ENCODE peak calls at places on chromosomes 2 and 18, in seven cellular contexts. One of them, this sample, is unnamed.

GRCh38 chr2:96250188-96250587 is 15.6 kb downstream of the TMEM127 start:
- DNase-seq in HCT116: no peak
- DNase-seq in lung: no peak
- DNase-seq in CD4-positive, alpha-beta memory T cell: no peak
- DNase-seq in thoracic aorta: no peak
- DNase-seq in heart right ventricle: no peak
- DNase-seq in spleen: no peak
- DNase-seq in this sample: no peak

GRCh38 chr2:45922577-45922988 is 271.1 kb downstream of the PRKCE start:
- DNase-seq in heart right ventricle: peak; percentile 64
- DNase-seq in HCT116: no peak
- DNase-seq in spleen: no peak
- DNase-seq in thoracic aorta: no peak
- DNase-seq in lung: no peak
- DNase-seq in CD4-positive, alpha-beta memory T cell: no peak
- DNase-seq in this sample: no peak

GRCh38 chr2:111186933-111187332 is 66.2 kb downstream of the BCL2L11 start:
- DNase-seq in HCT116: no peak
- DNase-seq in lung: no peak
- DNase-seq in heart right ventricle: no peak
- DNase-seq in thoracic aorta: no peak
- DNase-seq in spleen: no peak
- DNase-seq in CD4-positive, alpha-beta memory T cell: no peak
- DNase-seq in this sample: no peak

GRCh38 chr2:160294339-160294803 is 94.3 kb upstream of the ITGB6 start:
- DNase-seq in lung: peak; percentile 65
- DNase-seq in HCT116: no peak
- DNase-seq in heart right ventricle: no peak
- DNase-seq in CD4-positive, alpha-beta memory T cell: no peak
- DNase-seq in thoracic aorta: no peak
- DNase-seq in spleen: no peak
- DNase-seq in this sample: no peak

GRCh38 chr2:156077041-156077735 is 255.3 kb downstream of the NR4A2 start:
- DNase-seq in heart right ventricle: no peak
- DNase-seq in HCT116: no peak
- DNase-seq in thoracic aorta: no peak
- DNase-seq in lung: no peak
- DNase-seq in spleen: no peak
- DNase-seq in CD4-positive, alpha-beta memory T cell: no peak
- DNase-seq in this sample: no peak

GRCh38 chr2:176997074-176997791 is 215.4 kb upstream of the HNRNPA3 start:
- DNase-seq in lung: no peak
- DNase-seq in spleen: no peak
- DNase-seq in heart right ventricle: no peak
- DNase-seq in HCT116: peak; percentile 80
- DNase-seq in thoracic aorta: no peak
- DNase-seq in CD4-positive, alpha-beta memory T cell: no peak
- DNase-seq in this sample: peak; percentile 67

GRCh38 chr2:121247971-121248370 is 37.0 kb downstream of the TFCP2L1 start:
- DNase-seq in HCT116: no peak
- DNase-seq in thoracic aorta: no peak
- DNase-seq in spleen: peak; percentile 34
- DNase-seq in lung: no peak
- DNase-seq in heart right ventricle: no peak
- DNase-seq in CD4-positive, alpha-beta memory T cell: no peak
- DNase-seq in this sample: no peak

GRCh38 chr2:237159006-237159897 is 73.6 kb downstream of the COPS8 start:
- DNase-seq in lung: no peak
- DNase-seq in spleen: no peak
- DNase-seq in thoracic aorta: no peak
- DNase-seq in heart right ventricle: peak; percentile 38
- DNase-seq in HCT116: no peak
- DNase-seq in CD4-positive, alpha-beta memory T cell: no peak
- DNase-seq in this sample: no peak

GRCh38 chr2:16051046-16051489 is 110.7 kb downstream of the MYCN start:
- DNase-seq in heart right ventricle: no peak
- DNase-seq in HCT116: no peak
- DNase-seq in lung: no peak
- DNase-seq in CD4-positive, alpha-beta memory T cell: no peak
- DNase-seq in spleen: no peak
- DNase-seq in thoracic aorta: no peak
- DNase-seq in this sample: no peak

GRCh38 chr2:25443766-25444165 is 102.0 kb upstream of the DNMT3A start:
- DNase-seq in heart right ventricle: no peak
- DNase-seq in thoracic aorta: no peak
- DNase-seq in lung: no peak
- DNase-seq in HCT116: no peak
- DNase-seq in spleen: no peak
- DNase-seq in CD4-positive, alpha-beta memory T cell: no peak
- DNase-seq in this sample: no peak

GRCh38 chr18:29147944-29148343 is 971.0 kb upstream of the CDH2 start:
- DNase-seq in spleen: no peak
- DNase-seq in thoracic aorta: no peak
- DNase-seq in heart right ventricle: no peak
- DNase-seq in lung: no peak
- DNase-seq in HCT116: no peak
- DNase-seq in CD4-positive, alpha-beta memory T cell: no peak
- DNase-seq in this sample: peak; percentile 29
- H3K27ac ChIP-seq in spleen: no peak overlapping the region
- H3K27ac ChIP-seq in thoracic aorta: no peak overlapping the region
- H3K27ac ChIP-seq in heart right ventricle: no peak overlapping the region
- H3K27ac ChIP-seq in lung: no peak overlapping the region
- H3K27ac ChIP-seq in HCT116: no peak overlapping the region
- H3K27ac ChIP-seq in CD4-positive, alpha-beta memory T cell: no peak overlapping the region
- H3K27ac ChIP-seq in this sample: no peak overlapping the region

DNA sequence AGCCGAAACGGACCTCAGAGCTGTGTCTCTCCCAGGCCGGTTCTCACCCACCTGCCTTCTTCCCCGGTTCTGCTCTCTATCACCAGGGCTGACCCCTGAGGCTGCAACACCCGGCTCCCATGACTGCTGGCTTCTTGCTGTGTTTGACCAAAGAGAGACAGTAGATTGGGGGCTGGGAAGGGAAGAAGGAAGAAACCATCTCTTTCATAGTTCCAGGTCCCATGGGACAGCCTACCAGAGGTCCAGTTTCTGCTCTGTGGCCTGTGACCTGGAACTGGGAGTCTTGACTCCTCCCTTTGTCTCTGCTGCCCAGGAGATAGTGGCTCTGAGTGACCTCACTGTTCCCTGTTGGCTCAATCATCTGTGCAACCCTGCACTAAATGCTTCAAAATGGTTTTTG is 38.1 kb downstream of the ALPK2 start:
- DNase-seq in CD4-positive, alpha-beta memory T cell: no peak
- DNase-seq in heart right ventricle: no peak
- DNase-seq in spleen: no peak
- DNase-seq in thoracic aorta: no peak
- DNase-seq in HCT116: no peak
- DNase-seq in lung: no peak
- DNase-seq in this sample: no peak
- H3K27ac ChIP-seq in CD4-positive, alpha-beta memory T cell: no peak overlapping the region
- H3K27ac ChIP-seq in heart right ventricle: peak overlapping the region; percentile 84
- H3K27ac ChIP-seq in spleen: no peak overlapping the region
- H3K27ac ChIP-seq in thoracic aorta: no peak overlapping the region
- H3K27ac ChIP-seq in HCT116: no peak overlapping the region
- H3K27ac ChIP-seq in lung: peak overlapping the region; percentile 55
- H3K27ac ChIP-seq in this sample: no peak overlapping the region

GRCh38 chr2:227627769-227628168 is 10.5 kb downstream of the SCYGR4 start:
- DNase-seq in thoracic aorta: no peak
- DNase-seq in CD4-positive, alpha-beta memory T cell: no peak
- DNase-seq in HCT116: no peak
- DNase-seq in lung: no peak
- DNase-seq in spleen: no peak
- DNase-seq in heart right ventricle: no peak
- DNase-seq in this sample: no peak

GRCh38 chr2:227625420-227625819 is 8.1 kb downstream of the SCYGR4 start:
- DNase-seq in CD4-positive, alpha-beta memory T cell: no peak
- DNase-seq in HCT116: no peak
- DNase-seq in heart right ventricle: no peak
- DNase-seq in spleen: no peak
- DNase-seq in lung: no peak
- DNase-seq in thoracic aorta: no peak
- DNase-seq in this sample: no peak

GRCh38 chr2:227626580-227627151 is 9.4 kb downstream of the SCYGR4 start:
- DNase-seq in thoracic aorta: no peak
- DNase-seq in spleen: no peak
- DNase-seq in CD4-positive, alpha-beta memory T cell: no peak
- DNase-seq in lung: no peak
- DNase-seq in heart right ventricle: no peak
- DNase-seq in HCT116: no peak
- DNase-seq in this sample: no peak

GRCh38 chr2:227617316-227618250 is at the start of gene SCYGR4:
- DNase-seq in lung: no peak
- DNase-seq in heart right ventricle: no peak
- DNase-seq in spleen: no peak
- DNase-seq in HCT116: no peak
- DNase-seq in thoracic aorta: no peak
- DNase-seq in CD4-positive, alpha-beta memory T cell: no peak
- DNase-seq in this sample: no peak

GRCh38 chr2:227623225-227623624 is 5.9 kb downstream of the SCYGR4 start:
- DNase-seq in lung: no peak
- DNase-seq in spleen: no peak
- DNase-seq in thoracic aorta: no peak
- DNase-seq in HCT116: no peak
- DNase-seq in CD4-positive, alpha-beta memory T cell: no peak
- DNase-seq in heart right ventricle: no peak
- DNase-seq in this sample: peak; percentile 6
- H3K27ac ChIP-seq in lung: no peak overlapping the region
- H3K27ac ChIP-seq in spleen: no peak overlapping the region
- H3K27ac ChIP-seq in thoracic aorta: no peak overlapping the region
- H3K27ac ChIP-seq in HCT116: no peak overlapping the region
- H3K27ac ChIP-seq in CD4-positive, alpha-beta memory T cell: no peak overlapping the region
- H3K27ac ChIP-seq in heart right ventricle: no peak overlapping the region
- H3K27ac ChIP-seq in this sample: peak overlapping the region; percentile 47

GRCh38 chr2:190318514-190318913 is 1.1 kb downstream of the HIBCH start:
- DNase-seq in CD4-positive, alpha-beta memory T cell: no peak
- DNase-seq in heart right ventricle: no peak
- DNase-seq in spleen: no peak
- DNase-seq in thoracic aorta: no peak
- DNase-seq in lung: no peak
- DNase-seq in HCT116: no peak
- DNase-seq in this sample: no peak
- H3K27ac ChIP-seq in CD4-positive, alpha-beta memory T cell: peak overlapping the region; percentile 77
- H3K27ac ChIP-seq in heart right ventricle: no peak overlapping the region
- H3K27ac ChIP-seq in spleen: peak overlapping the region; percentile 93
- H3K27ac ChIP-seq in thoracic aorta: peak overlapping the region; percentile 75
- H3K27ac ChIP-seq in lung: no peak overlapping the region
- H3K27ac ChIP-seq in HCT116: no peak overlapping the region
- H3K27ac ChIP-seq in this sample: peak overlapping the region; percentile 55

GRCh38 chr2:40434638-40435296 is 17.1 kb downstream of the SLC8A1 start:
- DNase-seq in spleen: no peak
- DNase-seq in CD4-positive, alpha-beta memory T cell: no peak
- DNase-seq in heart right ventricle: no peak
- DNase-seq in HCT116: peak; percentile 80
- DNase-seq in thoracic aorta: peak; percentile 39
- DNase-seq in lung: no peak
- DNase-seq in this sample: peak; percentile 59
- H3K27ac ChIP-seq in spleen: no peak overlapping the region
- H3K27ac ChIP-seq in CD4-positive, alpha-beta memory T cell: no peak overlapping the region
- H3K27ac ChIP-seq in heart right ventricle: peak overlapping the region; percentile 42
- H3K27ac ChIP-seq in HCT116: peak overlapping the region; percentile 36
- H3K27ac ChIP-seq in thoracic aorta: peak overlapping the region; percentile 80
- H3K27ac ChIP-seq in lung: peak overlapping the region; percentile 53
- H3K27ac ChIP-seq in this sample: peak overlapping the region; percentile 83

GRCh38 chr18:43656547-43656946 is 379.3 kb upstream of the SYT4 start:
- DNase-seq in heart right ventricle: no peak
- DNase-seq in lung: no peak
- DNase-seq in thoracic aorta: no peak
- DNase-seq in spleen: no peak
- DNase-seq in CD4-positive, alpha-beta memory T cell: no peak
- DNase-seq in HCT116: no peak
- DNase-seq in this sample: no peak
- H3K27ac ChIP-seq in heart right ventricle: no peak overlapping the region
- H3K27ac ChIP-seq in lung: no peak overlapping the region
- H3K27ac ChIP-seq in thoracic aorta: no peak overlapping the region
- H3K27ac ChIP-seq in spleen: no peak overlapping the region
- H3K27ac ChIP-seq in CD4-positive, alpha-beta memory T cell: no peak overlapping the region
- H3K27ac ChIP-seq in HCT116: no peak overlapping the region
- H3K27ac ChIP-seq in this sample: no peak overlapping the region

DNA sequence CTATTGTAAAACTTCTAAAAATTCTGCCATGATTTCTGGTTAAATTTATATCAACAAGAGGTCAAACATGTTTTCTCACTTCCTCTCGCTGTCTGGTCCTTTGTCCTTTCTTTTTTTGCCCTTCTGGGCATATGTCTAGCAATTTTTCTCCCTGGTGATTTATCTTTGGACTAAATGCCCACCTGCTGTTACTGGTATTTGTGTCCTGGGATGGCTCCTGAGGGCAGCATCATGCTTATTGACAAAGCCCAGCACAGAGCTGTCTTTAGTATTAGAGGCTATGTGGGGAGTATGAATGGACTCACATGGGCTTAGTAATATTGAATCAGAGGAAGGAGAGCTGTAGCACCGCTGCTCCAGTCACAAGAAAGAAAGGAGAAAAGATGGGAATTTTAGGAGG is 63.2 kb downstream of the LHCGR start:
- DNase-seq in CD4-positive, alpha-beta memory T cell: no peak
- DNase-seq in thoracic aorta: no peak
- DNase-seq in lung: no peak
- DNase-seq in heart right ventricle: no peak
- DNase-seq in spleen: no peak
- DNase-seq in HCT116: no peak
- DNase-seq in this sample: no peak
- H3K27ac ChIP-seq in CD4-positive, alpha-beta memory T cell: no peak overlapping the region
- H3K27ac ChIP-seq in thoracic aorta: no peak overlapping the region
- H3K27ac ChIP-seq in lung: no peak overlapping the region
- H3K27ac ChIP-seq in heart right ventricle: no peak overlapping the region
- H3K27ac ChIP-seq in spleen: no peak overlapping the region
- H3K27ac ChIP-seq in HCT116: no peak overlapping the region
- H3K27ac ChIP-seq in this sample: no peak overlapping the region

This sample was measured in epithelial cell of prostate.